ENCODE peak calls at places on chromosomes 16 and 17, in four cellular contexts. Y is HCT116, V is germinal center, Z is cardiac septum. I is an unnamed sample.
A peak's percentile ranks its signal among the peaks of the same experiment; 100 is the strongest.

GRCh38 chr16:55044366-55044975 is 113.8 kb downstream of the IRX5 start:
- DNase-seq in Y (no peak), V (no peak), Z (no peak), I (no peak)

GRCh38 chr17:13346996-13347762 is 254.6 kb downstream of the HS3ST3A1 start:
- DNase-seq in Y (peak; percentile 87), V (no peak), Z (no peak), I (no peak)

GRCh38 chr17:13727441-13728171 is 125.9 kb upstream of the HS3ST3A1 start:
- DNase-seq in Y (no peak), V (no peak), Z (no peak), I (no peak)

GRCh38 chr17:14297161-14297851 is 3.6 kb upstream of the HS3ST3B1 start:
- DNase-seq in Y (no peak), V (peak; percentile 43), Z (no peak), I (no peak)

GRCh38 chr17:45372325-45372869 is 55.6 kb upstream of the MAP3K14 start:
- DNase-seq in Y (no peak), V (no peak), Z (no peak), I (no peak)

GRCh38 chr17:81090361-81091133 is 55.6 kb downstream of the BAIAP2 start:
- DNase-seq in Y (no peak), V (peak; percentile 57), Z (no peak), I (peak; percentile 69)

GRCh38 chr16:16120382-16121184 is 102.7 kb downstream of the ABCC6 start:
- DNase-seq in Y (no peak), V (no peak), Z (peak; percentile 80), I (peak; percentile 46)

GRCh38 chr16:11994187-11995119 is 17.9 kb downstream of the SNX29 start:
- DNase-seq in Y (no peak), V (no peak), Z (peak; percentile 85), I (peak; percentile 22)

GRCh38 chr16:2040450-2041105 is 7.1 kb downstream of the NTHL1 start:
- DNase-seq in Y (no peak), V (no peak), Z (no peak), I (no peak)

GRCh38 chr16:813916-814412 is 13.4 kb upstream of the GNG13 start:
- DNase-seq in Y (no peak), V (no peak), Z (no peak), I (no peak)

GRCh38 chr16:3170440-3171180 is 17.4 kb upstream of the OR1F1 start:
- DNase-seq in Y (no peak), V (no peak), Z (no peak), I (no peak)

GRCh38 chr17:57548421-57549385 is 196.4 kb downstream of the CCDC182 start:
- DNase-seq in Y (no peak), V (no peak), Z (no peak), I (no peak)

GRCh38 chr17:48472485-48473281 is 42.7 kb upstream of the SKAP1 start:
- DNase-seq in Y (peak; percentile 60), V (no peak), Z (no peak), I (no peak)

GRCh38 chr17:55672585-55673501 is 49.8 kb downstream of the TMEM100 start:
- DNase-seq in Y (no peak), V (no peak), Z (no peak), I (no peak)

GRCh38 chr17:18185391-18185790 is 1.8 kb downstream of the ALKBH5 start:
- DNase-seq in Y (no peak), V (no peak), Z (no peak), I (no peak)

GRCh38 chr17:27544350-27545131 is 86.4 kb upstream of the LGALS9 start:
- DNase-seq in Y (no peak), V (peak; percentile 55), Z (no peak), I (no peak)

GRCh38 chr16:67672306-67672705 is 5.7 kb downstream of the C16orf86 start:
- DNase-seq in Y (no peak), V (no peak), Z (no peak), I (no peak)

GRCh38 chr16:56273615-56274014 is 82.3 kb downstream of the GNAO1 start:
- DNase-seq in Y (no peak), V (no peak), Z (no peak), I (no peak)

GRCh38 chr17:57379237-57380054 is 123.1 kb downstream of the MSI2 start:
- DNase-seq in Y (no peak), V (no peak), Z (no peak), I (no peak)

GRCh38 chr17:9875441-9875840 is 29.6 kb downstream of the RCVRN start:
- DNase-seq in Y (no peak), V (no peak), Z (no peak), I (no peak)

GRCh38 chr17:81179220-81179619 is 13.2 kb upstream of the AATK start:
- DNase-seq in Y (no peak), V (no peak), Z (no peak), I (no peak)

GRCh38 chr17:8940866-8941471 is 24.5 kb downstream of the PIK3R5 start:
- DNase-seq in Y (no peak), V (no peak), Z (no peak), I (no peak)

GRCh38 chr17:56009795-56010715 is 143.2 kb upstream of the ANKFN1 start:
- DNase-seq in Y (no peak), V (no peak), Z (no peak), I (no peak)

GRCh38 chr17:78108726-78109488 is 19.6 kb downstream of the TMC6 start:
- DNase-seq in Y (no peak), V (no peak), Z (no peak), I (no peak)

GRCh38 chr17:5413682-5414081 is 5.8 kb downstream of the NUP88 start:
- DNase-seq in Y (peak; percentile 73), V (no peak), Z (no peak), I (peak; percentile 29)

GRCh38 chr17:75689441-75689873 is 22.3 kb downstream of the SAP30BP start:
- DNase-seq in Y (no peak), V (peak; percentile 57), Z (no peak), I (no peak)

GRCh38 chr17:50148226-50149098 is 2.0 kb downstream of the PPP1R9B start:
- DNase-seq in Y (no peak), V (peak; percentile 88), Z (peak; percentile 88), I (peak; percentile 79)

GRCh38 chr17:45246861-45247428 is 14.9 kb downstream of the SPATA32 start:
- DNase-seq in Y (no peak), V (peak; percentile 50), Z (no peak), I (no peak)

GRCh38 chr17:36627101-36627500 is 25.7 kb downstream of the MRM1 start:
- DNase-seq in Y (no peak), V (no peak), Z (no peak), I (no peak)

GRCh38 chr17:6070895-6071511 is 824 bp downstream of the WSCD1 start:
- DNase-seq in Y (no peak), V (no peak), Z (no peak), I (peak; percentile 27)

GRCh38 chr17:73042809-73043685 is 49.4 kb downstream of the SLC39A11 start:
- DNase-seq in Y (no peak), V (no peak), Z (no peak), I (no peak)

GRCh38 chr16:19203374-19203966 is 35.4 kb downstream of the SYT17 start:
- DNase-seq in Y (no peak), V (no peak), Z (no peak), I (no peak)

GRCh38 chr17:57284984-57285646 is 28.8 kb downstream of the MSI2 start:
- DNase-seq in Y (no peak), V (peak; percentile 63), Z (no peak), I (no peak)

GRCh38 chr17:72878975-72879660 is 213.4 kb downstream of the SLC39A11 start:
- DNase-seq in Y (no peak), V (no peak), Z (no peak), I (no peak)

GRCh38 chr16:57994778-57995177 is 5.7 kb downstream of the ZNF319 start:
- DNase-seq in Y (peak; percentile 37), V (no peak), Z (peak; percentile 89), I (peak; percentile 55)